ENCODE peak calls at places on chromosomes 6 and 20, in four cellular contexts. D is activated B cell treated with CpG ODN at 0.5 μM for 24 hours; T is effector memory CD8-positive, alpha-beta T cell; U is stimulated activated memory B cell treated with anti-CD40 and anti-IgM and Interleukin-4, amounts not matched to agents 10 μg/mL and 1 μg/mL and 100 μg/mL, for 72 hours. O is an unnamed sample.

GRCh38 chr6:14316911-14317535 is 199.5 kb downstream of the CD83 start:
- ATAC-seq in T (no peak), U (no peak), D (no peak), O (no peak)

GRCh38 chr20:35837577-35838195 is 65.9 kb downstream of the PHF20 start:
- ATAC-seq in D (no peak), T (no peak), U (no peak), O (no peak)

GRCh38 chr6:83038246-83038645 is 27.4 kb downstream of the UBE3D start:
- ATAC-seq in T (no peak), U (no peak), D (no peak), O (no peak)

GRCh38 chr6:11432713-11433450 is 104.7 kb upstream of the TMEM170B start:
- ATAC-seq in T (no peak), U (peak), D (no peak), O (peak)

GRCh38 chr20:63223121-63223825 is 7.3 kb upstream of the YTHDF1 start:
- ATAC-seq in U (no peak), D (peak), T (peak), O (peak)

GRCh38 chr6:148392611-148393160 is 50.0 kb downstream of the SASH1 start:
- ATAC-seq in D (no peak), U (no peak), T (no peak), O (no peak)

GRCh38 chr6:124982669-124983068 is 20.4 kb downstream of the RNF217 start:
- ATAC-seq in U (no peak), T (no peak), D (no peak), O (no peak)

GRCh38 chr6:127463056-127463455 is 3.9 kb upstream of the KIAA0408 start:
- ATAC-seq in U (no peak), T (no peak), D (no peak), O (no peak)

GRCh38 chr6:33967966-33968724 is 164.3 kb upstream of the MLN start:
- ATAC-seq in T (no peak), U (no peak), D (no peak), O (no peak)

GRCh38 chr20:14712302-14712739 is 374.9 kb upstream of the FLRT3 start:
- ATAC-seq in U (no peak), T (no peak), D (no peak), O (no peak)

GRCh38 chr6:116381000-116381399 is 10.3 kb downstream of the DSE start:
- ATAC-seq in U (no peak), D (no peak), T (no peak), O (no peak)

GRCh38 chr6:47111685-47112084 is 69.6 kb upstream of the ADGRF1 start:
- ATAC-seq in D (no peak), T (no peak), U (no peak), O (no peak)

GRCh38 chr20:20835897-20836296 is 123.5 kb upstream of the RALGAPA2 start:
- ATAC-seq in U (no peak), D (no peak), T (no peak), O (no peak)

GRCh38 chr20:25486377-25486776 is 78.9 kb downstream of the GINS1 start:
- ATAC-seq in U (no peak), T (no peak), D (no peak), O (no peak)

GRCh38 chr20:54848262-54848661 is 372.9 kb downstream of the DOK5 start:
- ATAC-seq in D (no peak), T (no peak), U (no peak), O (no peak)

GRCh38 chr20:50227506-50227905 is 36.9 kb downstream of the CEBPB start:
- ATAC-seq in T (no peak), D (no peak), U (no peak), O (no peak)